ENCODE peak calls at places on chromosomes 11 and 22, in five cellular contexts. X, R, I, O and M are unnamed samples. For H3K27me3 and H3K36me3, the result is how much of the 10 kb centered on the place peaks cover.

GRCh38 chr22:35115515-35115914 is 49.6 kb downstream of the ISX start:
- DNase-seq in X (no peak), R (no peak), I (no peak), O (no peak), M (no peak)

GRCh38 chr11:42524534-42525227 is 787.1 kb upstream of the API5 start:
- DNase-seq in X (peak), R (peak), I (peak), O (peak), M (peak)

GRCh38 chr11:14384338-14384737 is 25.4 kb upstream of the RRAS2 start:
- DNase-seq in X (peak), R (peak), I (no peak), O (no peak), M (no peak)

GRCh38 chr22:17085277-17086091 is 684 bp downstream of the IL17RA start:
- DNase-seq in X (peak), R (peak), I (peak), O (peak), M (no peak)

GRCh38 chr11:11968511-11969280 is 39.7 kb downstream of the DKK3 start:
- DNase-seq in X (peak), R (peak), I (no peak), O (no peak), M (no peak)

GRCh38 chr11:78039919-78040671 is 17.0 kb upstream of the KCTD14 start:
- DNase-seq in X (peak), R (peak), I (peak), O (peak), M (peak)

GRCh38 chr11:109425554-109425953 is 3.6 kb downstream of the C11orf87 start:
- DNase-seq in X (no peak), R (peak), I (no peak), O (no peak), M (no peak)

GRCh38 chr11:134854391-134854991 is 442.4 kb upstream of the B3GAT1 start:
- DNase-seq in X (no peak), R (no peak), I (no peak), O (no peak), M (no peak)

GRCh38 chr22:26259510-26259909 is 90.2 kb downstream of the SEZ6L start:
- DNase-seq in X (peak), R (peak), I (no peak), O (no peak), M (peak)

GRCh38 chr11:7642747-7643146 is 30.6 kb downstream of the CYB5R2 start:
- DNase-seq in X (no peak), R (no peak), I (no peak), O (no peak), M (peak)

GRCh38 chr22:46499798-46500174 is 37.6 kb downstream of the CELSR1 start:
- DNase-seq in X (no peak), R (no peak), I (no peak), O (no peak), M (no peak)

GRCh38 chr11:62925308-62925707 is 4.1 kb upstream of the CHRM1 start:
- DNase-seq in X (no peak), R (no peak), I (no peak), O (no peak), M (no peak)

GRCh38 chr11:131694526-131695424 is 324.4 kb downstream of the NTM start:
- DNase-seq in X (peak), R (peak), I (peak), O (peak), M (peak)

GRCh38 chr11:16081756-16082531 is 274.4 kb downstream of the SOX6 start:
- DNase-seq in X (no peak), R (no peak), I (no peak), O (no peak), M (no peak)

GRCh38 chr11:44596541-44597276 is 31.2 kb downstream of the CD82 start:
- DNase-seq in X (no peak), R (peak), I (no peak), O (no peak), M (no peak)

GRCh38 chr22:41825376-41825775 is 7.5 kb upstream of the SREBF2 start:
- DNase-seq in X (peak), R (peak), I (no peak), O (no peak), M (no peak)

GRCh38 chr22:24977370-24978230 is 25.1 kb downstream of the KIAA1671 start:
- DNase-seq in X (no peak), R (no peak), I (peak), O (peak), M (peak)

GRCh38 chr11:13278620-13279486 is 1.3 kb downstream of the BMAL1 start:
- DNase-seq in X (no peak), R (peak), I (no peak), O (peak), M (no peak)

GRCh38 chr11:67435727-67436458 is 1.6 kb downstream of the PTPRCAP start:
- DNase-seq in X (no peak), R (no peak), I (no peak), O (no peak), M (no peak)

GRCh38 chr22:38799265-38800002 is 5.5 kb upstream of the DNAL4 start:
- DNase-seq in X (peak), R (peak), I (no peak), O (no peak), M (peak)

GRCh38 chr11:125114518-125114917 is 3.1 kb upstream of the TMEM218 start:
- DNase-seq in X (no peak), R (peak), I (no peak), O (no peak), M (no peak)

GRCh38 chr11:73478737-73479347 is 102.6 kb downstream of the RELT start:
- DNase-seq in X (peak), R (peak), I (no peak), O (no peak), M (peak)

GRCh38 chr22:40238425-40239344 is 61.0 kb downstream of the TNRC6B start:
- DNase-seq in X (peak), R (peak), I (no peak), O (no peak), M (peak)

GRCh38 chr11:63802637-63803414 is 10.4 kb upstream of the SPINDOC start:
- DNase-seq in X (peak), R (peak), I (no peak), O (no peak), M (peak)

GRCh38 chr11:46107780-46108179 is 13.5 kb downstream of the PHF21A start:
- DNase-seq in X (no peak), R (no peak), I (no peak), O (no peak), M (no peak)

GRCh38 chr11:75475767-75476650 is 43.0 kb upstream of the KLHL35 start:
- DNase-seq in X (no peak), R (peak), I (no peak), O (peak), M (peak)

GRCh38 chr22:42452456-42452855 is 20.3 kb upstream of the NFAM1 start:
- DNase-seq in X (no peak), R (no peak), I (no peak), O (no peak), M (no peak)

GRCh38 chr11:128934351-128934750 is 8.3 kb downstream of the TP53AIP1 start:
- DNase-seq in X (no peak), R (no peak), I (no peak), O (no peak), M (no peak)

GRCh38 chr11:126654886-126655806 is 299.7 kb downstream of the ST3GAL4 start:
- DNase-seq in X (no peak), R (no peak), I (no peak), O (no peak), M (no peak)

GRCh38 chr22:36339171-36340065 is 48.3 kb downstream of the MYH9 start:
- DNase-seq in X (peak), R (peak), I (no peak), O (no peak), M (no peak)

GRCh38 chr22:33823552-33823951 is 96.7 kb downstream of the LARGE1 start:
- DNase-seq in X (no peak), R (peak), I (no peak), O (no peak), M (no peak)

GRCh38 chr22:27777128-27777527 is 24.4 kb downstream of the MN1 start:
- DNase-seq in X (no peak), R (peak), I (no peak), O (no peak), M (no peak)

GRCh38 chr11:20032577-20033265 is 127.6 kb downstream of the DBX1 start:
- DNase-seq in X (no peak), R (peak), I (no peak), O (no peak), M (peak)

GRCh38 chr11:120279490-120279889 is 39.5 kb downstream of the POU2F3 start:
- DNase-seq in X (no peak), R (no peak), I (no peak), O (no peak), M (no peak)

GRCh38 chr11:75582935-75583709 is 21.1 kb downstream of the SERPINH1 start:
- DNase-seq in X (peak), R (peak), I (no peak), O (peak), M (no peak)

GRCh38 chr11:128501576-128502549 is 85.5 kb downstream of the ETS1 start:
- DNase-seq in X (peak), R (peak), I (no peak), O (no peak), M (no peak)

GRCh38 chr22:31185056-31185455 is 25.1 kb downstream of the RNF185 start:
- DNase-seq in X (no peak), R (peak), I (no peak), O (no peak), M (no peak)

GRCh38 chr11:44690651-44691050 is 36.1 kb upstream of the TSPAN18 start:
- DNase-seq in X (no peak), R (no peak), I (no peak), O (no peak), M (no peak)

GRCh38 chr22:29069476-29069875 is 3.4 kb upstream of the KREMEN1 start:
- DNase-seq in X (no peak), R (no peak), I (no peak), O (no peak), M (no peak)
- H3K27me3 ChIP-seq in X (under half), R (under half), I (under half), O (under half), M (under half)

DNA sequence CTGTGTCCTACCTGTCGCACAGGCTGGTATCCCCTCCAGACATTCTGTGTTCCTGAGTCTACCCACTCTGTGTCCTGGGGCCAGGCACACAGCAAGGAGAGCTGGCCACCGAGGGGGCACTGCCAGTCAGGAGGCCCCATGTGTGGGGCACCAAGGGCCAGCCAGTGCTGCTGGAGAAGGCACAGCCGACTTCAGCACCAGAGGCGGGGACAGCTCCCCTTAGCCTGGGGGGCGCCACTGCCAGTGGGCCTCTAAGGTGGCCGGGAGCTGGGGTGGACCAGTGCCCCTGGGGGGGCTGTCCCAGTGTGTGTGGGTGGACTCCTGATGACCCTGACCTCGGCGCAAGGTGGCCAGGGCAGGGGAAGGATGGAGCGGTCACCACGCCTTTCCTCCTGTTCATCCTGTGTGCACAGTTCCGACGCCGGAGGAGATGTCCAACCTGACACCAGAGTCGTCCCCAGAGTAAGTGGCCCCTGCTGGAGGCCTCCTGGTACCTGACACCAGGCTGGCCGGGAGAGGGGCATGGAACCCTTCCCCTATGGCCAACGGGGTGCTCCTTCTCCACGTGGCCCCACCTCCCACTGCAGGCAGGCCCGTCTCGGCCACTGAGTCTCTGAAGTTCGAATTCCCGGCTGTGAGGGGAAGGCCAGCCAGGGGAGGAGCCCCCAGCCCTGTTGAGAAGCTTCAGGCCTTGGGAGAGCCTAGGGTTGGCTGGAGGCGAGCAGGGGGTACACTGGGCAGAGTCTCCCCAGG is 35.4 kb downstream of the MOB2 start:
- DNase-seq in X (no peak), R (no peak), I (no peak), O (no peak), M (no peak)
- H3K36me3 ChIP-seq in X (under half), R (under half), I (under half), O (under half), M (under half)

GRCh38 chr11:4821021-4821420 is at the start of gene OR51F2:
- DNase-seq in X (no peak), R (no peak), I (no peak), O (no peak), M (no peak)
- H3K27me3 ChIP-seq in X (under half), R (under half), I (under half), O (under half), M (under half)

GRCh38 chr11:33613404-33613803 is 87.2 kb downstream of the C11orf91 start:
- DNase-seq in X (no peak), R (no peak), I (no peak), O (no peak), M (no peak)
- H3K36me3 ChIP-seq in X (under half), R (under half), I (under half), O (under half), M (under half)

GRCh38 chr11:65419773-65420481 is 2.7 kb upstream of the NEAT1 start:
- DNase-seq in X (peak), R (peak), I (peak), O (peak), M (peak)

GRCh38 chr11:65422633-65423515 is at the start of gene NEAT1:
- DNase-seq in X (peak), R (peak), I (peak), O (peak), M (peak)

GRCh38 chr11:65422104-65422632 is 430 bp upstream of the NEAT1 start:
- DNase-seq in X (peak), R (peak), I (peak), O (peak), M (peak)

GRCh38 chr11:65420506-65421203 is 1.9 kb upstream of the NEAT1 start:
- DNase-seq in X (no peak), R (no peak), I (no peak), O (peak), M (peak)

GRCh38 chr11:65421204-65422103 is 1.1 kb upstream of the NEAT1 start:
- DNase-seq in X (peak), R (peak), I (peak), O (peak), M (peak)
- H3K27me3 ChIP-seq in X (under half), R (under half), I (under half), O (under half), M (under half)

DNA sequence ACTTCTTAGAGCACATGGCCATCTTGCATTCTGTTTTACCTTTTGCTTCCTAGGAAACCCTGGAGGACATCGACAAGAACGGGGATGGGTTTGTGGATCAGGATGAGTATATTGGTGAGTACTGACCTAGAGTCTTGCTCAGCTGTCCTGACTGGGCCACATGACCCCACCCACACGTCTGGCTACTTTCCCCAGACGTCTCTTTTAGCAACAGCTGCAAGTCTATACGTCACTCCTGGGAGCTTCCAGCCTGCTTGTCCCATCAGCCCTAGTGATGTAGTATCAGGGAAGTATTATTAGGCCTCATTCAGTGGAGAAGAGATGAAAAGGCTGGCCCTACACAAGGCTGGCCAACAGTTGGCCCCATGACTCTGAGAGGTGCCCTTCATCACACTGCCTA is 9.6 kb downstream of the RCN1 start:
- DNase-seq in X (no peak), R (no peak), I (no peak), O (no peak), M (no peak)
- H3K36me3 ChIP-seq in X (half or more), R (half or more), I (under half), O (under half), M (under half)